ENCODE peak calls at places on chromosome 11, in five cellular contexts. W, S, M, L and H are unnamed samples. For H3K4me1, the result is how much of the 10 kb centered on the place peaks cover.

GRCh38 chr11:17827006-17827405 is 92.4 kb downstream of the KCNC1 start:
- DNase-seq in S (no peak), W (no peak), M (no peak), L (no peak), H (no peak)

GRCh38 chr11:94129505-94130335 is 1.1 kb downstream of the PANX1 start:
- DNase-seq in L (no peak), M (peak), W (no peak), S (peak), H (no peak)

GRCh38 chr11:27429740-27430451 is 42.7 kb downstream of the LGR4 start:
- DNase-seq in S (no peak), M (no peak), L (no peak), W (no peak), H (no peak)

GRCh38 chr11:68193018-68193417 is 20.1 kb downstream of the KMT5B start:
- DNase-seq in M (no peak), W (no peak), L (no peak), S (no peak), H (no peak)

GRCh38 chr11:95563173-95563572 is 226.4 kb downstream of the FAM76B start:
- DNase-seq in L (no peak), S (no peak), W (no peak), M (no peak), H (no peak)

GRCh38 chr11:6568191-6568918 is 35.1 kb downstream of the RRP8 start:
- DNase-seq in S (peak), L (peak), W (peak), M (no peak), H (peak)

GRCh38 chr11:73350908-73351636 is 25.1 kb upstream of the RELT start:
- DNase-seq in M (peak), L (no peak), W (peak), S (no peak), H (no peak)

GRCh38 chr11:63536669-63537292 is at the start of gene PLAAT4:
- DNase-seq in S (peak), M (peak), W (peak), L (no peak), H (no peak)

GRCh38 chr11:70141490-70142014 is 61.5 kb upstream of the FADD start:
- DNase-seq in M (no peak), S (peak), L (no peak), W (no peak), H (no peak)

DNA sequence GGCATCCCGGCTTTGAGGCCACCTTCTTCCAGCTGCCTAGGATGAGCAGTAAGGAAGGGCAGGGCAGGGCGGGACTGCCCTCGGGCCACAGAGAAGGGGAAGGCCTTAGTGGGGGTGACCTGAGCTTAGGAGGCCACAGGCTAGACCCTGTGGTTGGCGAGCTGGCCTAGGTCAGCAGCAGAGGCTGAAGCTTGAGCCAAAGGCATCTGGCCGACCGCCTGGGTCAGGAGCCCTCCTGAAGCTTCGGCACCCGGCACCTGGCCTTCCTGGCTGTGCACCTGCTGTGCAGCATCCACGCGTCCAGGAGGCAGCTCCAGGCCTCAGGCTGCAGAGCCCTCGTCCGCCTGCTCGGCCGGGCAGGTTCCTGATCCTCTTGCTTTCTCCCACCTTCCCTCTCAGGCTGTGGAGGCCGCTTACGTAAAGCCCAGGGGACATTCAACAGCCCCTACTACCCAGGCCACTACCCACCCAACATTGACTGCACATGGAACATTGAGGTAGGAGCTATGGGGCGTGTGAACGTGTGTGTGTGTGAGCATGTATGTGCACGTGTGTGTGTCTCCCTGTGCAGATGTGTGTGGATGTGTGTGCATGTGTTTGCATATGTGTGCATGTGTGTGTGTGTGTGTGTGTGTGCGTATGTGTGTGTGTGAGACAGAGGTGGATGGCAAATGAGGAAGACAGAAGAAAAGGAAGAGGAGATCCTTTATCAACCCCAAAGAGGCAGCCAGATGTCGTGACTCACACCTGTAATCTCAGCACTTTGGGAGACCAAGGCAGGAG is 34.9 kb downstream of the ST14 start:
- DNase-seq in M (no peak), W (no peak), S (no peak), L (no peak), H (no peak)
- H3K4me1 ChIP-seq in M (under half), W (under half), S (under half), L (under half), H (under half)

DNA sequence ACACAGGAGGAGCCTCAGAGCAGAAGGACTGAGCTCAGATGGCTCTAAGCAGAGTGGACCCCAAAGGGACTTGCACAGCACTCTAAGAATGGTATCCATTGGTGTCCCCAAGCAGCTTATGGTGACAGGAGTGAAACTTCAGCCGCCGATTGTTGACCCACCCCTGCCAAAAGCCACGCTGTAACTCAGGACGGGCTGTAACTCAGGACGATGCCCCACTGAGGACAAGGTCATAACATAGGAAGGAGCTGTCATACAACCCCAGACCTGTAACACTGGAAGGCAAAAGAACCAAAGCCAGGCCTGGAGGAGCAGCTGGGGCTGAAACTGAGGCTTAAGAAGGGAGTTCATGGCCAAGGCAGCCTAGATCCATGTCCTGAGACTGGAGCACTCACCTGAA is 14.2 kb downstream of the CD59 start:
- DNase-seq in L (no peak), M (no peak), S (no peak), W (no peak), H (no peak)
- H3K4me1 ChIP-seq in L (under half), M (under half), S (half or more), W (half or more), H (half or more)

DNA sequence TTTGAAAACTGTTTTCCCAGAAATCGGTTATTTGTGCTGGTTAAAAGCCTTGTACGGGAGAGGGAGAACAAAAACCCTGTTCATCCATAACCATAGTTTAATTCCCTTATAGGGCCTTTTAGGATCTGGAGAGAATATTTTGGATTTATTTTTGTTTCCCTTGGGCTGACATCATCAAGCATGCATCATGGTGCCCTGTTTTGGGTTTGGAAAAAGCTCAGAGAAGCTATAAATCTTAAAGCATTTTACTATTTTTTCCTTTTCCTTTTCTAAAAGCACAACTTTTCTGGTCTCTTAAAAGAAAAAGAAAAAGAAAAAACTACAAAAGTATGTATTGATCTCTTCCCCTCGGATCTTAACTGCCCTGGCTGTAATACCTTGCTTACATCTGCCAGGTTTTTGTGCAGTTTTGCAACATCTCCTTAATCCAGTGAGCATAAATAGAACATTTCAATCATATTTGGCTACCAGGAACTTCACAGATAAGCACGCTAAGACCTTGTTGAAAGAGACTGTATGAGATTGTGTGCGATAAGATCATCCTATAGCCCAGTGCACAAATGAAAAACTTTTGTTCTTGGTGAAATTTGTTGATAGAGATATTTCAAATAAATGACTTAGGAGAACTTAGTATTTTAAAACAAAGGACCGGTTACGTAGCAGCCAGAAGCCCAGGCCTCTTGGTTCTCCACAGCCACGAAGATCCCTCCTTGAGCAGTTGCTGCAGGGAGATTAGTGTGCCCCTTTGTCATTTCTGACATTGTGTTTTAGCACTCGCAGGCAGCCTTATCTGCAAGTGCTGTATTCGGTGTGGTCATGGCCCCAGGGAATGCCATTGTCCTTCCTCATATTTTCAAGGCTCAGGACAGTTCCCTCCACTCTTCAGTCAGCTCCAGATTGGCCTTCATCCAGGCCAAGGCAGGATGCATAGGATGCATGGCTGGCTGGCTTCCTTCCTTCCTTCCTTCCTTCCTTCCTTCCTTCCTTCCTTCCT is 88.2 kb downstream of the ZBTB16 start:
- DNase-seq in S (no peak), M (no peak), L (no peak), W (peak), H (no peak)
- H3K4me1 ChIP-seq in S (half or more), M (under half), L (under half), W (half or more), H (half or more)

GRCh38 chr11:8707541-8708270 is 25.1 kb downstream of the RPL27A start:
- DNase-seq in S (peak), W (no peak), M (no peak), L (no peak), H (no peak)
- H3K4me1 ChIP-seq in S (under half), W (half or more), M (under half), L (under half), H (under half)

GRCh38 chr11:44695169-44695833 is 31.5 kb upstream of the TSPAN18 start:
- DNase-seq in S (no peak), W (no peak), L (no peak), M (no peak), H (no peak)
- H3K4me1 ChIP-seq in S (under half), W (under half), L (under half), M (under half), H (under half)

GRCh38 chr11:3158131-3158591 is 6.9 kb downstream of the OSBPL5 start:
- DNase-seq in M (no peak), S (no peak), L (peak), W (no peak), H (peak)

GRCh38 chr11:3160252-3161031 is 4.7 kb downstream of the OSBPL5 start:
- DNase-seq in L (peak), W (peak), M (peak), S (peak), H (peak)

GRCh38 chr11:3158821-3159220 is 6.3 kb downstream of the OSBPL5 start:
- DNase-seq in W (no peak), S (no peak), M (no peak), L (peak), H (no peak)

GRCh38 chr11:3161309-3161708 is 3.8 kb downstream of the OSBPL5 start:
- DNase-seq in L (peak), W (no peak), M (no peak), S (no peak), H (peak)

GRCh38 chr11:3159296-3160190 is 5.6 kb downstream of the OSBPL5 start:
- DNase-seq in M (no peak), S (no peak), L (peak), W (peak), H (no peak)
- H3K4me1 ChIP-seq in M (under half), S (half or more), L (under half), W (half or more), H (half or more)

GRCh38 chr11:12769834-12770345 is 95.7 kb downstream of the TEAD1 start:
- DNase-seq in L (no peak), W (no peak), M (no peak), S (no peak), H (no peak)

GRCh38 chr11:12767022-12767421 is 92.8 kb downstream of the TEAD1 start:
- DNase-seq in M (no peak), S (no peak), L (no peak), W (no peak), H (no peak)

GRCh38 chr11:12768731-12769673 is 94.8 kb downstream of the TEAD1 start:
- DNase-seq in M (no peak), L (no peak), S (no peak), W (no peak), H (no peak)

GRCh38 chr11:12765428-12765827 is 91.2 kb downstream of the TEAD1 start:
- DNase-seq in S (peak), L (no peak), W (no peak), M (no peak), H (no peak)

GRCh38 chr11:12767577-12767976 is 93.4 kb downstream of the TEAD1 start:
- DNase-seq in W (no peak), L (no peak), M (no peak), S (no peak), H (no peak)
- H3K4me1 ChIP-seq in W (under half), L (under half), M (under half), S (half or more), H (under half)

GRCh38 chr11:65571420-65571819 is 918 bp upstream of the FAM89B start:
- DNase-seq in W (no peak), S (no peak), L (no peak), M (no peak), H (no peak)

GRCh38 chr11:65569973-65570918 is at the start of gene ZNRD2:
- DNase-seq in W (peak), S (peak), L (peak), M (peak), H (peak)

GRCh38 chr11:65573391-65574146 is 1.2 kb downstream of the FAM89B start:
- DNase-seq in S (no peak), L (peak), M (no peak), W (no peak), H (no peak)

GRCh38 chr11:65572356-65573043 is at the start of gene FAM89B:
- DNase-seq in W (peak), M (peak), S (peak), L (peak), H (peak)

DNA sequence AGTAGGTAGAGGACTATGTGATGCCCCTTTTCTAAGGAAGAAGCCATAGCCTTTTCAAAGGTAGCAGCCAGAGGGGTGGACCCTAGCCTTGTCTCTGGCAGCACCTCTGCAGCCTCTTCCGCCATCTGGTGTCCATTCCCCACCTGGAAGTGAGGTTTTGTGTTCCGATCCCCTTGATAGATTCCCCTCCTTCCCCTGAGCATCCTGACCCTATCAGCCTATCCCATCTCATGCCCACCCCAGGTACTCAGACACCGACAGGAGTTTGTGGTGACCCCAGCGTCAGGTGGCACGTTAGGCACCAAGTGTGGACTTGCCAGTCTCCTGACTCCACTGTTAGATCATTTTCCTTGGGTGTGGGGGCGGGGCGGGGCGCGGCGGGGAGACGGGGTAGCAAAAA is 398 bp upstream of the FAM89B start:
- DNase-seq in W (peak), M (peak), L (no peak), S (no peak), H (no peak)
- H3K4me1 ChIP-seq in W (half or more), M (half or more), L (under half), S (half or more), H (half or more)